ENCODE peak calls at places on chromosome 14, in nine cellular contexts. One of them, this sample, is unnamed.

GRCh38 chr14:21072102-21072501 is 2.0 kb downstream of the ARHGEF40 start:
- DNase-seq in GDM1: peak; percentile 62
- DNase-seq in smooth muscle cell of the brain vasculature: peak; percentile 47
- DNase-seq in stimulated activated CD4-positive, alpha-beta T cell treated with anti-CD3 and anti-CD28 coated beads, Interleukin-15, amount 100 ng/mL, for 24 hours: no peak
- DNase-seq in fibroblast of pulmonary artery: peak; percentile 76
- DNase-seq in MV-4-11: peak; percentile 95
- DNase-seq in retinal pigment epithelial cell: no peak
- DNase-seq in esophagus muscularis mucosa: no peak
- DNase-seq in endothelial cell: no peak
- DNase-seq in this sample: peak; percentile 17

GRCh38 chr14:24965934-24966593 is 83.9 kb downstream of the STXBP6 start:
- DNase-seq in stimulated activated CD4-positive, alpha-beta T cell treated with anti-CD3 and anti-CD28 coated beads, Interleukin-15, amount 100 ng/mL, for 24 hours: no peak
- DNase-seq in endothelial cell: no peak
- DNase-seq in GDM1: no peak
- DNase-seq in smooth muscle cell of the brain vasculature: no peak
- DNase-seq in retinal pigment epithelial cell: peak; percentile 95
- DNase-seq in esophagus muscularis mucosa: no peak
- DNase-seq in fibroblast of pulmonary artery: peak; percentile 79
- DNase-seq in MV-4-11: peak; percentile 29
- DNase-seq in this sample: peak; percentile 80

GRCh38 chr14:51157012-51157411 is 62.1 kb upstream of the TRIM9 start:
- DNase-seq in MV-4-11: peak; percentile 36
- DNase-seq in GDM1: no peak
- DNase-seq in stimulated activated CD4-positive, alpha-beta T cell treated with anti-CD3 and anti-CD28 coated beads, Interleukin-15, amount 100 ng/mL, for 24 hours: no peak
- DNase-seq in smooth muscle cell of the brain vasculature: no peak
- DNase-seq in endothelial cell: no peak
- DNase-seq in fibroblast of pulmonary artery: peak; percentile 48
- DNase-seq in esophagus muscularis mucosa: no peak
- DNase-seq in retinal pigment epithelial cell: no peak
- DNase-seq in this sample: no peak

GRCh38 chr14:95609398-95609990 is 74.6 kb downstream of the GLRX5 start:
- DNase-seq in stimulated activated CD4-positive, alpha-beta T cell treated with anti-CD3 and anti-CD28 coated beads, Interleukin-15, amount 100 ng/mL, for 24 hours: peak; percentile 40
- DNase-seq in fibroblast of pulmonary artery: peak; percentile 19
- DNase-seq in GDM1: peak; percentile 4
- DNase-seq in smooth muscle cell of the brain vasculature: no peak
- DNase-seq in esophagus muscularis mucosa: no peak
- DNase-seq in MV-4-11: no peak
- DNase-seq in retinal pigment epithelial cell: no peak
- DNase-seq in endothelial cell: peak; percentile 71
- DNase-seq in this sample: no peak

GRCh38 chr14:64788706-64789105 is 84.5 kb downstream of the PLEKHG3 start:
- DNase-seq in fibroblast of pulmonary artery: peak; percentile 85
- DNase-seq in stimulated activated CD4-positive, alpha-beta T cell treated with anti-CD3 and anti-CD28 coated beads, Interleukin-15, amount 100 ng/mL, for 24 hours: no peak
- DNase-seq in retinal pigment epithelial cell: peak; percentile 81
- DNase-seq in GDM1: no peak
- DNase-seq in smooth muscle cell of the brain vasculature: no peak
- DNase-seq in esophagus muscularis mucosa: no peak
- DNase-seq in endothelial cell: no peak
- DNase-seq in MV-4-11: no peak
- DNase-seq in this sample: peak; percentile 92

GRCh38 chr14:54102530-54102929 is 145.9 kb upstream of the BMP4 start:
- DNase-seq in stimulated activated CD4-positive, alpha-beta T cell treated with anti-CD3 and anti-CD28 coated beads, Interleukin-15, amount 100 ng/mL, for 24 hours: no peak
- DNase-seq in smooth muscle cell of the brain vasculature: no peak
- DNase-seq in endothelial cell: no peak
- DNase-seq in retinal pigment epithelial cell: no peak
- DNase-seq in MV-4-11: no peak
- DNase-seq in esophagus muscularis mucosa: no peak
- DNase-seq in GDM1: no peak
- DNase-seq in fibroblast of pulmonary artery: no peak
- DNase-seq in this sample: no peak

GRCh38 chr14:80809663-80810062 is 131.9 kb downstream of the CEP128 start:
- DNase-seq in smooth muscle cell of the brain vasculature: no peak
- DNase-seq in GDM1: no peak
- DNase-seq in retinal pigment epithelial cell: no peak
- DNase-seq in esophagus muscularis mucosa: no peak
- DNase-seq in stimulated activated CD4-positive, alpha-beta T cell treated with anti-CD3 and anti-CD28 coated beads, Interleukin-15, amount 100 ng/mL, for 24 hours: no peak
- DNase-seq in endothelial cell: no peak
- DNase-seq in fibroblast of pulmonary artery: no peak
- DNase-seq in MV-4-11: peak; percentile 55
- DNase-seq in this sample: no peak

GRCh38 chr14:92964124-92965109 is 41.5 kb downstream of the CHGA start:
- DNase-seq in endothelial cell: no peak
- DNase-seq in esophagus muscularis mucosa: no peak
- DNase-seq in stimulated activated CD4-positive, alpha-beta T cell treated with anti-CD3 and anti-CD28 coated beads, Interleukin-15, amount 100 ng/mL, for 24 hours: no peak
- DNase-seq in GDM1: no peak
- DNase-seq in retinal pigment epithelial cell: no peak
- DNase-seq in MV-4-11: no peak
- DNase-seq in smooth muscle cell of the brain vasculature: no peak
- DNase-seq in fibroblast of pulmonary artery: no peak
- DNase-seq in this sample: no peak

GRCh38 chr14:105147701-105148603 is 20.6 kb downstream of the JAG2 start:
- DNase-seq in MV-4-11: no peak
- DNase-seq in esophagus muscularis mucosa: no peak
- DNase-seq in endothelial cell: no peak
- DNase-seq in retinal pigment epithelial cell: no peak
- DNase-seq in smooth muscle cell of the brain vasculature: no peak
- DNase-seq in fibroblast of pulmonary artery: no peak
- DNase-seq in GDM1: no peak
- DNase-seq in stimulated activated CD4-positive, alpha-beta T cell treated with anti-CD3 and anti-CD28 coated beads, Interleukin-15, amount 100 ng/mL, for 24 hours: no peak
- DNase-seq in this sample: no peak

GRCh38 chr14:45199246-45199645 is 53.8 kb downstream of the MIS18BP1 start:
- DNase-seq in smooth muscle cell of the brain vasculature: no peak
- DNase-seq in esophagus muscularis mucosa: no peak
- DNase-seq in stimulated activated CD4-positive, alpha-beta T cell treated with anti-CD3 and anti-CD28 coated beads, Interleukin-15, amount 100 ng/mL, for 24 hours: no peak
- DNase-seq in GDM1: no peak
- DNase-seq in MV-4-11: no peak
- DNase-seq in fibroblast of pulmonary artery: peak; percentile 51
- DNase-seq in endothelial cell: no peak
- DNase-seq in retinal pigment epithelial cell: no peak
- DNase-seq in this sample: peak; percentile 15

GRCh38 chr14:95313707-95314106 is 6.0 kb downstream of the CLMN start:
- DNase-seq in fibroblast of pulmonary artery: peak; percentile 73
- DNase-seq in smooth muscle cell of the brain vasculature: no peak
- DNase-seq in MV-4-11: peak; percentile 94
- DNase-seq in retinal pigment epithelial cell: no peak
- DNase-seq in GDM1: no peak
- DNase-seq in esophagus muscularis mucosa: no peak
- DNase-seq in endothelial cell: no peak
- DNase-seq in stimulated activated CD4-positive, alpha-beta T cell treated with anti-CD3 and anti-CD28 coated beads, Interleukin-15, amount 100 ng/mL, for 24 hours: no peak
- DNase-seq in this sample: peak; percentile 90

GRCh38 chr14:102629700-102630365 is 37.4 kb downstream of the RCOR1 start:
- DNase-seq in stimulated activated CD4-positive, alpha-beta T cell treated with anti-CD3 and anti-CD28 coated beads, Interleukin-15, amount 100 ng/mL, for 24 hours: no peak
- DNase-seq in smooth muscle cell of the brain vasculature: no peak
- DNase-seq in retinal pigment epithelial cell: no peak
- DNase-seq in endothelial cell: no peak
- DNase-seq in fibroblast of pulmonary artery: no peak
- DNase-seq in GDM1: no peak
- DNase-seq in esophagus muscularis mucosa: no peak
- DNase-seq in MV-4-11: peak; percentile 32
- DNase-seq in this sample: no peak

GRCh38 chr14:69695664-69696527 is 71.0 kb upstream of the SRSF5 start:
- DNase-seq in GDM1: peak; percentile 80
- DNase-seq in retinal pigment epithelial cell: peak; percentile 52
- DNase-seq in smooth muscle cell of the brain vasculature: no peak
- DNase-seq in fibroblast of pulmonary artery: peak; percentile 58
- DNase-seq in endothelial cell: no peak
- DNase-seq in MV-4-11: peak; percentile 76
- DNase-seq in esophagus muscularis mucosa: no peak
- DNase-seq in stimulated activated CD4-positive, alpha-beta T cell treated with anti-CD3 and anti-CD28 coated beads, Interleukin-15, amount 100 ng/mL, for 24 hours: no peak
- DNase-seq in this sample: no peak

GRCh38 chr14:102235275-102235897 is 69.6 kb downstream of the MOK start:
- DNase-seq in GDM1: peak; percentile 48
- DNase-seq in esophagus muscularis mucosa: no peak
- DNase-seq in endothelial cell: peak; percentile 84
- DNase-seq in stimulated activated CD4-positive, alpha-beta T cell treated with anti-CD3 and anti-CD28 coated beads, Interleukin-15, amount 100 ng/mL, for 24 hours: peak; percentile 88
- DNase-seq in smooth muscle cell of the brain vasculature: peak; percentile 65
- DNase-seq in retinal pigment epithelial cell: peak; percentile 65
- DNase-seq in fibroblast of pulmonary artery: peak; percentile 94
- DNase-seq in MV-4-11: peak; percentile 6
- DNase-seq in this sample: peak; percentile 72

GRCh38 chr14:26820578-26820977 is 222.7 kb upstream of the NOVA1 start:
- DNase-seq in MV-4-11: no peak
- DNase-seq in fibroblast of pulmonary artery: no peak
- DNase-seq in esophagus muscularis mucosa: no peak
- DNase-seq in retinal pigment epithelial cell: no peak
- DNase-seq in GDM1: no peak
- DNase-seq in endothelial cell: no peak
- DNase-seq in smooth muscle cell of the brain vasculature: no peak
- DNase-seq in stimulated activated CD4-positive, alpha-beta T cell treated with anti-CD3 and anti-CD28 coated beads, Interleukin-15, amount 100 ng/mL, for 24 hours: no peak
- DNase-seq in this sample: peak; percentile 29

GRCh38 chr14:105333613-105334364 is 19.2 kb downstream of the PACS2 start:
- DNase-seq in GDM1: no peak
- DNase-seq in smooth muscle cell of the brain vasculature: no peak
- DNase-seq in MV-4-11: no peak
- DNase-seq in esophagus muscularis mucosa: no peak
- DNase-seq in retinal pigment epithelial cell: no peak
- DNase-seq in stimulated activated CD4-positive, alpha-beta T cell treated with anti-CD3 and anti-CD28 coated beads, Interleukin-15, amount 100 ng/mL, for 24 hours: no peak
- DNase-seq in endothelial cell: no peak
- DNase-seq in fibroblast of pulmonary artery: no peak
- DNase-seq in this sample: no peak

GRCh38 chr14:75631453-75631831 is 29.2 kb downstream of the ERG28 start:
- DNase-seq in MV-4-11: no peak
- DNase-seq in GDM1: no peak
- DNase-seq in endothelial cell: no peak
- DNase-seq in smooth muscle cell of the brain vasculature: no peak
- DNase-seq in stimulated activated CD4-positive, alpha-beta T cell treated with anti-CD3 and anti-CD28 coated beads, Interleukin-15, amount 100 ng/mL, for 24 hours: no peak
- DNase-seq in retinal pigment epithelial cell: no peak
- DNase-seq in esophagus muscularis mucosa: no peak
- DNase-seq in fibroblast of pulmonary artery: peak; percentile 39
- DNase-seq in this sample: no peak

GRCh38 chr14:39071096-39071495 is 31.9 kb downstream of the SEC23A start:
- DNase-seq in smooth muscle cell of the brain vasculature: no peak
- DNase-seq in GDM1: no peak
- DNase-seq in fibroblast of pulmonary artery: no peak
- DNase-seq in MV-4-11: no peak
- DNase-seq in endothelial cell: no peak
- DNase-seq in stimulated activated CD4-positive, alpha-beta T cell treated with anti-CD3 and anti-CD28 coated beads, Interleukin-15, amount 100 ng/mL, for 24 hours: no peak
- DNase-seq in esophagus muscularis mucosa: no peak
- DNase-seq in retinal pigment epithelial cell: no peak
- DNase-seq in this sample: no peak

GRCh38 chr14:78967111-78967809 is 797.1 kb downstream of the NRXN3 start:
- DNase-seq in esophagus muscularis mucosa: no peak
- DNase-seq in smooth muscle cell of the brain vasculature: no peak
- DNase-seq in endothelial cell: no peak
- DNase-seq in MV-4-11: no peak
- DNase-seq in GDM1: no peak
- DNase-seq in stimulated activated CD4-positive, alpha-beta T cell treated with anti-CD3 and anti-CD28 coated beads, Interleukin-15, amount 100 ng/mL, for 24 hours: no peak
- DNase-seq in retinal pigment epithelial cell: no peak
- DNase-seq in fibroblast of pulmonary artery: peak; percentile 49
- DNase-seq in this sample: peak; percentile 78

GRCh38 chr14:88825078-88825458 is 617 bp downstream of the TTC8 start:
- DNase-seq in smooth muscle cell of the brain vasculature: no peak
- DNase-seq in MV-4-11: no peak
- DNase-seq in stimulated activated CD4-positive, alpha-beta T cell treated with anti-CD3 and anti-CD28 coated beads, Interleukin-15, amount 100 ng/mL, for 24 hours: no peak
- DNase-seq in retinal pigment epithelial cell: no peak
- DNase-seq in esophagus muscularis mucosa: no peak
- DNase-seq in endothelial cell: no peak
- DNase-seq in fibroblast of pulmonary artery: peak; percentile 25
- DNase-seq in GDM1: no peak
- DNase-seq in this sample: no peak

GRCh38 chr14:50237448-50237847 is 6.1 kb upstream of the SOS2 start:
- DNase-seq in smooth muscle cell of the brain vasculature: no peak
- DNase-seq in MV-4-11: peak; percentile 88
- DNase-seq in stimulated activated CD4-positive, alpha-beta T cell treated with anti-CD3 and anti-CD28 coated beads, Interleukin-15, amount 100 ng/mL, for 24 hours: no peak
- DNase-seq in fibroblast of pulmonary artery: no peak
- DNase-seq in retinal pigment epithelial cell: no peak
- DNase-seq in endothelial cell: no peak
- DNase-seq in esophagus muscularis mucosa: no peak
- DNase-seq in GDM1: peak; percentile 23
- DNase-seq in this sample: no peak

GRCh38 chr14:59389936-59390335 is 75.2 kb downstream of the GPR135 start:
- DNase-seq in MV-4-11: no peak
- DNase-seq in GDM1: no peak
- DNase-seq in endothelial cell: no peak
- DNase-seq in retinal pigment epithelial cell: no peak
- DNase-seq in fibroblast of pulmonary artery: no peak
- DNase-seq in stimulated activated CD4-positive, alpha-beta T cell treated with anti-CD3 and anti-CD28 coated beads, Interleukin-15, amount 100 ng/mL, for 24 hours: no peak
- DNase-seq in esophagus muscularis mucosa: no peak
- DNase-seq in smooth muscle cell of the brain vasculature: no peak
- DNase-seq in this sample: peak; percentile 12

GRCh38 chr14:30658645-30659044 is 36.5 kb downstream of the SCFD1 start:
- DNase-seq in fibroblast of pulmonary artery: no peak
- DNase-seq in endothelial cell: no peak
- DNase-seq in MV-4-11: no peak
- DNase-seq in GDM1: no peak
- DNase-seq in smooth muscle cell of the brain vasculature: no peak
- DNase-seq in esophagus muscularis mucosa: no peak
- DNase-seq in retinal pigment epithelial cell: no peak
- DNase-seq in stimulated activated CD4-positive, alpha-beta T cell treated with anti-CD3 and anti-CD28 coated beads, Interleukin-15, amount 100 ng/mL, for 24 hours: no peak
- DNase-seq in this sample: no peak

GRCh38 chr14:103108749-103109207 is 14.3 kb downstream of the EXOC3L4 start:
- DNase-seq in retinal pigment epithelial cell: no peak
- DNase-seq in endothelial cell: no peak
- DNase-seq in MV-4-11: peak; percentile 29
- DNase-seq in esophagus muscularis mucosa: no peak
- DNase-seq in smooth muscle cell of the brain vasculature: no peak
- DNase-seq in stimulated activated CD4-positive, alpha-beta T cell treated with anti-CD3 and anti-CD28 coated beads, Interleukin-15, amount 100 ng/mL, for 24 hours: no peak
- DNase-seq in GDM1: no peak
- DNase-seq in fibroblast of pulmonary artery: no peak
- DNase-seq in this sample: peak; percentile 68

GRCh38 chr14:88993946-88994345 is 169.5 kb downstream of the TTC8 start:
- DNase-seq in smooth muscle cell of the brain vasculature: no peak
- DNase-seq in esophagus muscularis mucosa: no peak
- DNase-seq in GDM1: no peak
- DNase-seq in retinal pigment epithelial cell: peak; percentile 88
- DNase-seq in fibroblast of pulmonary artery: peak; percentile 79
- DNase-seq in endothelial cell: no peak
- DNase-seq in MV-4-11: no peak
- DNase-seq in stimulated activated CD4-positive, alpha-beta T cell treated with anti-CD3 and anti-CD28 coated beads, Interleukin-15, amount 100 ng/mL, for 24 hours: no peak
- DNase-seq in this sample: peak; percentile 85